ENCODE peak calls at places on chromosomes 13 and 19, in nine cellular contexts. F is HT-29, C is substantia nigra, U is PC-9, K is EH, Q is ascending aorta, H is GDM1, Z is germinal center, O is T-cell. X is an unnamed sample.

GRCh38 chr19:35288331-35288730 is 3.6 kb upstream of the MAG start:
- DNase-seq in H (no peak), U (no peak), Z (no peak), F (no peak), Q (no peak), C (no peak), O (no peak), K (no peak), X (no peak)

GRCh38 chr13:33490461-33491327 is 205.1 kb upstream of the STARD13 start:
- DNase-seq in F (no peak), U (no peak), H (no peak), Z (no peak), O (no peak), C (peak; percentile 43), Q (no peak), K (peak; percentile 41), X (peak; percentile 23)

GRCh38 chr13:98240131-98240530 is 63.1 kb upstream of the RNF113B start:
- DNase-seq in O (no peak), C (no peak), F (no peak), Z (no peak), H (no peak), U (no peak), Q (no peak), K (no peak), X (no peak)

GRCh38 chr19:40519352-40520322 is 52.8 kb downstream of the SPTBN4 start:
- DNase-seq in Z (no peak), U (no peak), C (no peak), H (no peak), K (peak; percentile 50), Q (no peak), O (no peak), F (no peak), X (peak; percentile 61)

GRCh38 chr13:40061466-40062450 is 406.3 kb downstream of the COG6 start:
- DNase-seq in Q (no peak), H (no peak), Z (no peak), O (no peak), K (peak; percentile 13), C (no peak), F (no peak), U (no peak), X (peak; percentile 60)

GRCh38 chr19:3826163-3826562 is 40.0 kb upstream of the MATK start:
- DNase-seq in H (no peak), U (no peak), F (no peak), Z (no peak), Q (no peak), O (no peak), C (no peak), K (no peak), X (no peak)

GRCh38 chr19:36141039-36141914 is 1.4 kb downstream of the CAPNS1 start:
- DNase-seq in Z (peak; percentile 94), H (peak; percentile 76), Q (peak; percentile 64), U (peak; percentile 81), F (peak; percentile 99), K (peak; percentile 85), C (peak; percentile 59), O (peak; percentile 76), X (peak; percentile 93)

GRCh38 chr19:39679056-39679790 is 23.5 kb downstream of the LGALS16 start:
- DNase-seq in H (no peak), C (no peak), Q (no peak), F (no peak), Z (no peak), U (no peak), O (no peak), K (no peak), X (no peak)

GRCh38 chr13:102376314-102376713 is 25.5 kb downstream of the FGF14 start:
- DNase-seq in K (no peak), Z (no peak), U (no peak), F (no peak), C (no peak), Q (no peak), H (no peak), O (no peak), X (no peak)

GRCh38 chr19:47107201-47107952 is 6.2 kb downstream of the ZC3H4 start:
- DNase-seq in Q (no peak), F (peak; percentile 92), Z (no peak), H (peak; percentile 30), U (peak; percentile 94), C (no peak), O (no peak), K (peak; percentile 54), X (peak; percentile 70)

GRCh38 chr19:19595171-19595701 is 23.3 kb downstream of the PBX4 start:
- DNase-seq in O (no peak), Q (no peak), H (no peak), U (peak; percentile 99), Z (peak; percentile 29), C (no peak), K (peak; percentile 60), F (peak; percentile 82), X (peak; percentile 62)

GRCh38 chr13:112809332-112810310 is 119.8 kb downstream of the ATP11A start:
- DNase-seq in Q (no peak), C (no peak), U (no peak), H (no peak), O (no peak), K (no peak), Z (no peak), F (no peak), X (no peak)

GRCh38 chr19:18846862-18847515 is 15.2 kb downstream of the UPF1 start:
- DNase-seq in C (peak; percentile 78), O (peak; percentile 37), Q (no peak), K (peak; percentile 82), F (peak; percentile 67), H (peak; percentile 42), U (no peak), Z (peak; percentile 73), X (peak; percentile 92)

GRCh38 chr19:14786421-14786851 is 8.1 kb upstream of the ADGRE2 start:
- DNase-seq in C (no peak), F (no peak), H (peak; percentile 9), Z (peak; percentile 38), K (peak; percentile 17), O (no peak), U (no peak), Q (no peak), X (peak; percentile 41)

GRCh38 chr19:50204811-50205675 is 1.6 kb downstream of the MYH14 start:
- DNase-seq in O (no peak), F (peak; percentile 99), H (no peak), K (no peak), Q (no peak), C (no peak), Z (peak; percentile 47), U (peak; percentile 88), X (no peak)

GRCh38 chr13:18960637-18961227 is 220.9 kb downstream of the TUBA3C start:
- DNase-seq in Q (no peak), O (no peak), F (no peak), Z (no peak), C (no peak), U (no peak), K (no peak), H (no peak), X (no peak)

GRCh38 chr19:35693422-35693821 is 10.9 kb upstream of the ZBTB32 start:
- DNase-seq in O (no peak), K (no peak), Q (no peak), Z (no peak), H (no peak), C (no peak), F (no peak), U (no peak), X (no peak)

GRCh38 chr13:111049791-111050538 is 65.1 kb upstream of the ARHGEF7 start:
- DNase-seq in C (no peak), O (no peak), H (no peak), K (peak; percentile 33), Q (no peak), Z (no peak), F (peak; percentile 85), U (no peak), X (peak; percentile 50)

GRCh38 chr19:3852614-3853254 is 16.1 kb downstream of the ZFR2 start:
- DNase-seq in K (peak; percentile 90), U (peak; percentile 85), F (peak; percentile 19), O (no peak), C (no peak), Z (no peak), Q (no peak), H (peak; percentile 46), X (peak; percentile 58)

GRCh38 chr19:310141-310651 is 19.0 kb upstream of the PLPP2 start:
- DNase-seq in F (no peak), O (no peak), U (no peak), K (no peak), H (no peak), Z (no peak), Q (no peak), C (no peak), X (no peak)

GRCh38 chr19:6738726-6739389 is 622 bp upstream of the TRIP10 start:
- DNase-seq in H (no peak), Q (no peak), Z (no peak), O (no peak), U (no peak), K (no peak), F (no peak), C (no peak), X (peak; percentile 69)

GRCh38 chr13:20161275-20161950 is 561 bp upstream of the GJA3 start:
- DNase-seq in Z (peak; percentile 59), O (no peak), U (no peak), Q (no peak), H (peak; percentile 18), K (peak; percentile 20), C (no peak), F (no peak), X (peak; percentile 64)

GRCh38 chr13:50198508-50198907 is 183.3 kb downstream of the KCNRG start:
- DNase-seq in Z (no peak), U (no peak), K (peak; percentile 23), O (no peak), H (no peak), F (no peak), Q (no peak), C (no peak), X (peak; percentile 62)

GRCh38 chr19:2950286-2951124 is 5.7 kb upstream of the ZNF77 start:
- DNase-seq in Q (peak; percentile 99), O (peak; percentile 100), H (peak; percentile 99), K (peak; percentile 99), Z (peak; percentile 100), U (peak; percentile 95), F (peak; percentile 96), C (peak; percentile 99), X (peak; percentile 100)

GRCh38 chr19:2743099-2743498 is 3.3 kb upstream of the SLC39A3 start:
- DNase-seq in H (no peak), U (no peak), Q (no peak), Z (no peak), O (no peak), C (no peak), F (no peak), K (no peak), X (no peak)

GRCh38 chr13:112443191-112444000 is 67.2 kb downstream of the SPACA7 start:
- DNase-seq in F (no peak), K (peak; percentile 8), C (no peak), U (no peak), H (no peak), Z (no peak), Q (no peak), O (no peak), X (peak; percentile 35)

GRCh38 chr13:20869540-20869939 is 33.0 kb downstream of the XPO4 start:
- DNase-seq in U (no peak), K (peak; percentile 27), Q (no peak), O (no peak), H (no peak), C (no peak), F (peak; percentile 18), Z (no peak), X (peak; percentile 40)

GRCh38 chr19:52665529-52665928 is 27.4 kb upstream of the ZNF83 start:
- DNase-seq in C (no peak), K (peak; percentile 25), H (no peak), Z (no peak), Q (no peak), F (peak; percentile 19), O (no peak), U (peak; percentile 79), X (peak; percentile 23)

GRCh38 chr13:37134411-37135041 is 29.1 kb upstream of the CSNK1A1L start:
- DNase-seq in K (peak; percentile 87), U (no peak), C (no peak), H (no peak), O (no peak), Q (no peak), F (no peak), Z (no peak), X (peak; percentile 63)

GRCh38 chr13:24276310-24276709 is 33.1 kb upstream of the C1QTNF9 start:
- DNase-seq in K (no peak), Q (no peak), O (no peak), H (peak; percentile 11), U (no peak), F (no peak), Z (peak; percentile 28), C (no peak), X (no peak)

GRCh38 chr19:45179063-45179847 is 671 bp downstream of the BLOC1S3 start:
- DNase-seq in K (peak; percentile 50), H (no peak), O (peak; percentile 12), F (peak; percentile 57), U (peak; percentile 35), C (no peak), Z (peak; percentile 28), Q (no peak), X (peak; percentile 81)

X was measured in GM23248.